ENCODE peak calls at places on chromosomes 13 and 19, in four cellular contexts. Q is stimulated activated CD4-positive, alpha-beta T cell treated with anti-CD3 and anti-CD28 coated beads, TNF-alpha, amount 100 ng/mL, for 48 hours; J is B cell; S is GM23338. P is an unnamed sample.

GRCh38 chr13:22229916-22230315 is 559.0 kb downstream of the FGF9 start:
- DNase-seq in Q (no peak), J (no peak), S (no peak), P (no peak)

GRCh38 chr13:21986602-21987001 is 315.7 kb downstream of the FGF9 start:
- DNase-seq in Q (no peak), J (no peak), S (no peak), P (no peak)

GRCh38 chr13:43816401-43816889 is 29.7 kb upstream of the ENOX1 start:
- DNase-seq in Q (no peak), J (no peak), S (no peak), P (peak)

GRCh38 chr19:33234092-33234491 is 8.4 kb upstream of the SLC7A10 start:
- DNase-seq in Q (no peak), J (no peak), S (no peak), P (no peak)

GRCh38 chr19:41521860-41522555 is 54.0 kb upstream of the CEACAM21 start:
- DNase-seq in Q (no peak), J (no peak), S (peak), P (no peak)

GRCh38 chr13:88042489-88042888 is 371.3 kb downstream of the SLITRK5 start:
- DNase-seq in Q (no peak), J (no peak), S (no peak), P (no peak)

GRCh38 chr19:40245506-40246128 is 19.1 kb upstream of the CCNP start:
- DNase-seq in Q (no peak), J (no peak), S (no peak), P (no peak)

GRCh38 chr19:34996978-34997640 is 3.0 kb upstream of the GRAMD1A start:
- DNase-seq in Q (no peak), J (no peak), S (no peak), P (no peak)

GRCh38 chr19:2867025-2867991 is at the start of gene ZNF556:
- DNase-seq in Q (no peak), J (no peak), S (peak), P (peak)

GRCh38 chr19:7963566-7963965 is 20.1 kb upstream of the TIMM44 start:
- DNase-seq in Q (no peak), J (no peak), S (no peak), P (no peak)

GRCh38 chr19:49643466-49643865 is 1.5 kb downstream of the SCAF1 start:
- DNase-seq in Q (no peak), J (no peak), S (no peak), P (no peak)

GRCh38 chr19:19406878-19407639 is 1.6 kb downstream of the GATAD2A start:
- DNase-seq in Q (peak), J (peak), S (no peak), P (peak)

GRCh38 chr13:39036212-39036611 is 1.7 kb downstream of the PROSER1 start:
- DNase-seq in Q (no peak), J (peak), S (peak), P (no peak)

GRCh38 chr19:56383826-56384605 is 9.3 kb downstream of the ZNF582 start:
- DNase-seq in Q (no peak), J (no peak), S (peak), P (no peak)

GRCh38 chr19:55460670-55461258 is 678 bp downstream of the ISOC2 start:
- DNase-seq in Q (no peak), J (no peak), S (peak), P (peak)

GRCh38 chr13:20658451-20658850 is 45.0 kb upstream of the IL17D start:
- DNase-seq in Q (no peak), J (no peak), S (no peak), P (no peak)

GRCh38 chr19:46924874-46925547 is 64.2 kb downstream of the ARHGAP35 start:
- DNase-seq in Q (no peak), J (no peak), S (no peak), P (peak)

GRCh38 chr13:68940049-68940448 is 1167.6 kb upstream of the ATXN8OS start:
- DNase-seq in Q (no peak), J (no peak), S (peak), P (no peak)

GRCh38 chr19:6491802-6492592 is 10.1 kb downstream of the TUBB4A start:
- DNase-seq in Q (no peak), J (no peak), S (no peak), P (no peak)

GRCh38 chr13:113414335-113414734 is 39.0 kb downstream of the ADPRHL1 start:
- DNase-seq in Q (no peak), J (no peak), S (no peak), P (no peak)

GRCh38 chr13:41411536-41411935 is 45.8 kb upstream of the RGCC start:
- DNase-seq in Q (no peak), J (no peak), S (peak), P (peak)

GRCh38 chr19:10026744-10027143 is 13.5 kb downstream of the RDH8 start:
- DNase-seq in Q (no peak), J (no peak), S (no peak), P (no peak)

GRCh38 chr13:107650081-107650701 is 565.1 kb downstream of the LIG4 start:
- DNase-seq in Q (peak), J (no peak), S (peak), P (peak)

GRCh38 chr13:103325675-103326074 is 259.5 kb upstream of the SLC10A2 start:
- DNase-seq in Q (no peak), J (no peak), S (peak), P (no peak)

GRCh38 chr13:51714663-51715168 is 89.2 kb downstream of the DHRS12 start:
- DNase-seq in Q (no peak), J (no peak), S (no peak), P (no peak)

GRCh38 chr19:3557461-3558248 is at the start of gene MFSD12:
- DNase-seq in Q (peak), J (peak), S (peak), P (peak)

GRCh38 chr19:4867534-4868285 is at the start of gene PLIN3:
- DNase-seq in Q (peak), J (peak), S (peak), P (peak)

GRCh38 chr13:21476893-21477472 is 17.9 kb upstream of the ZDHHC20 start:
- DNase-seq in Q (peak), J (peak), S (peak), P (peak)

GRCh38 chr19:38713227-38713649 is 31.0 kb downstream of the CAPN12 start:
- DNase-seq in Q (no peak), J (no peak), S (no peak), P (peak)

GRCh38 chr19:19109601-19110000 is 28.7 kb downstream of the TMEM161A start:
- DNase-seq in Q (no peak), J (no peak), S (no peak), P (no peak)